ENCODE peak calls at places on chromosomes 1 and 21, in six cellular contexts. V is stimulated activated CD4-positive, alpha-beta T cell treated with anti-CD3 and anti-CD28 coated beads, Interleukin-15, amount 100 ng/mL, for 24 hours; W is neural progenitor cell; F is fibroblast of pulmonary artery; E is left lung; K is NCI-H1105 treated with DMSO at 0.1 percent for 48 hours. R is an unnamed sample.

GRCh38 chr1:246210751-246211150 is 296.3 kb downstream of the SMYD3 start:
- DNase-seq in E (no peak), W (peak; percentile 52), K (peak; percentile 37), F (no peak), V (no peak), R (no peak)

GRCh38 chr1:26946270-26946669 is 14.0 kb downstream of the KDF1 start:
- DNase-seq in W (no peak), E (no peak), F (no peak), K (no peak), V (no peak), R (no peak)

GRCh38 chr1:46394872-46395465 is 852 bp downstream of the FAAH start:
- DNase-seq in F (no peak), V (no peak), K (no peak), W (peak; percentile 57), E (no peak), R (no peak)

GRCh38 chr1:210445931-210446330 is 117.2 kb downstream of the HHAT start:
- DNase-seq in W (peak; percentile 19), V (no peak), F (no peak), E (no peak), K (no peak), R (no peak)

GRCh38 chr1:63012339-63012738 is 228.4 kb downstream of the ATG4C start:
- DNase-seq in E (no peak), V (no peak), W (no peak), K (no peak), F (peak; percentile 12), R (no peak)

GRCh38 chr1:226083303-226084101 is 21.0 kb downstream of the H3-3A start:
- DNase-seq in F (peak; percentile 83), K (no peak), E (peak; percentile 98), W (peak; percentile 92), V (peak; percentile 95), R (no peak)

GRCh38 chr1:205042911-205043806 is at the start of gene CNTN2:
- DNase-seq in E (peak; percentile 54), W (peak; percentile 77), V (no peak), K (peak; percentile 81), F (no peak), R (no peak)

GRCh38 chr1:52686830-52687229 is 11.3 kb downstream of the COA7 start:
- DNase-seq in K (no peak), W (no peak), F (no peak), E (no peak), V (no peak), R (no peak)

GRCh38 chr1:181359012-181359411 is 124.3 kb upstream of the CACNA1E start:
- DNase-seq in F (no peak), E (no peak), W (no peak), V (no peak), K (no peak), R (no peak)

GRCh38 chr1:9439074-9439761 is 100.0 kb upstream of the SLC25A33 start:
- DNase-seq in V (no peak), K (no peak), E (no peak), F (peak; percentile 62), W (no peak), R (no peak)

GRCh38 chr1:175656416-175656815 is 87.0 kb downstream of the TNR start:
- DNase-seq in V (no peak), E (no peak), W (no peak), K (no peak), F (no peak), R (no peak)

GRCh38 chr1:27555700-27556424 is 48.1 kb downstream of the AHDC1 start:
- DNase-seq in V (peak; percentile 35), W (no peak), F (peak; percentile 71), E (peak; percentile 49), K (no peak), R (no peak)

GRCh38 chr1:84620720-84621313 is 46.6 kb upstream of the CTBS start:
- DNase-seq in K (peak; percentile 37), F (peak; percentile 75), W (peak; percentile 91), E (peak; percentile 96), V (peak; percentile 85), R (no peak)

GRCh38 chr1:237864338-237865244 is 26.1 kb downstream of the ZP4 start:
- DNase-seq in W (peak; percentile 83), K (peak; percentile 31), V (peak; percentile 22), F (peak; percentile 19), E (peak; percentile 86), R (no peak)

GRCh38 chr1:87620807-87621206 is 292.1 kb downstream of the LMO4 start:
- DNase-seq in W (no peak), K (no peak), V (no peak), F (no peak), E (no peak), R (no peak)

GRCh38 chr1:181189245-181189644 is 100.7 kb downstream of the IER5 start:
- DNase-seq in W (no peak), E (no peak), V (no peak), K (no peak), F (no peak), R (no peak)

GRCh38 chr1:24111264-24111997 is 504 bp downstream of the MYOM3 start:
- DNase-seq in V (no peak), W (no peak), K (no peak), F (no peak), E (no peak), R (no peak)

GRCh38 chr1:55288245-55288644 is 73.1 kb upstream of the USP24 start:
- DNase-seq in W (no peak), K (no peak), F (no peak), E (no peak), V (no peak), R (no peak)

GRCh38 chr1:185393205-185393604 is 76.2 kb upstream of the IVNS1ABP start:
- DNase-seq in E (no peak), V (no peak), F (no peak), W (no peak), K (no peak), R (no peak)

GRCh38 chr1:111745670-111746613 is 6.7 kb upstream of the INKA2 start:
- DNase-seq in K (peak; percentile 9), V (no peak), E (no peak), F (no peak), W (no peak), R (no peak)

GRCh38 chr21:34021726-34022125 is 51.7 kb upstream of the MRPS6 start:
- DNase-seq in K (no peak), F (no peak), V (no peak), W (no peak), E (no peak), R (no peak)

GRCh38 chr1:6523566-6523965 is 30.7 kb downstream of the NOL9 start:
- DNase-seq in K (no peak), F (peak; percentile 66), W (peak; percentile 64), E (no peak), V (no peak), R (no peak)

GRCh38 chr1:213371769-213372619 is 321.0 kb downstream of the RPS6KC1 start:
- DNase-seq in K (no peak), V (no peak), F (no peak), E (no peak), W (no peak), R (no peak)

GRCh38 chr21:33246506-33246905 is 16.8 kb downstream of the IFNAR2 start:
- DNase-seq in E (no peak), K (no peak), V (no peak), F (no peak), W (no peak), R (no peak)

GRCh38 chr1:1129309-1129708 is 13.4 kb upstream of the C1orf159 start:
- DNase-seq in K (no peak), F (no peak), V (no peak), E (peak; percentile 61), W (no peak), R (no peak)

GRCh38 chr1:19644761-19645543 is 841 bp downstream of the NBL1 start:
- DNase-seq in K (no peak), V (peak; percentile 72), F (no peak), W (peak; percentile 71), E (no peak), R (no peak)

GRCh38 chr1:109764561-109765482 is 1.1 kb upstream of the EPS8L3 start:
- DNase-seq in V (no peak), E (peak; percentile 39), W (no peak), F (no peak), K (no peak), R (no peak)

GRCh38 chr1:77413541-77414335 is 131.9 kb downstream of the AK5 start:
- DNase-seq in V (no peak), K (no peak), F (no peak), W (no peak), E (no peak), R (no peak)

GRCh38 chr1:204151562-204152309 is at the start of gene ETNK2:
- DNase-seq in F (peak; percentile 39), V (peak; percentile 50), K (peak; percentile 83), W (peak; percentile 84), E (peak; percentile 81), R (no peak)

R was measured in keratinocyte.